ENCODE peak calls at places on chromosomes 3 and 15, in eight cellular contexts. B is WERI-Rb-1; Q is DMS 273 treated with DMSO at 0.1 percent for 48 hours; P is retinal pigment epithelial cell; O is GM10248; R is WTC11; S is Right ventricle myocardium superior; N is CD8-positive, alpha-beta memory T cell. K is an unnamed sample.

GRCh38 chr15:34708422-34708821 is 46.4 kb downstream of the GJD2 start:
- DNase-seq in P (peak), N (no peak), B (peak), O (peak), Q (no peak), R (no peak), S (no peak), K (no peak)

GRCh38 chr3:120425877-120426276 is 24.9 kb downstream of the FSTL1 start:
- DNase-seq in P (peak), B (no peak), N (no peak), S (no peak), O (no peak), Q (no peak), R (no peak), K (no peak)

GRCh38 chr3:189981668-189982067 is 139.0 kb downstream of the P3H2 start:
- DNase-seq in O (no peak), N (no peak), P (peak), R (no peak), B (no peak), Q (no peak), S (no peak), K (no peak)

GRCh38 chr3:150127011-150127490 is 156.4 kb upstream of the PFN2 start:
- DNase-seq in P (no peak), O (no peak), Q (no peak), S (no peak), N (no peak), B (no peak), R (no peak), K (no peak)

GRCh38 chr3:67509471-67510075 is 144.8 kb downstream of the SUCLG2 start:
- DNase-seq in P (no peak), R (no peak), S (no peak), O (no peak), Q (no peak), B (no peak), N (no peak), K (no peak)

GRCh38 chr3:173548261-173548660 is 150.7 kb downstream of the NLGN1 start:
- DNase-seq in B (no peak), Q (no peak), P (no peak), R (no peak), N (no peak), S (no peak), O (no peak), K (no peak)

GRCh38 chr15:85503151-85503797 is 122.9 kb downstream of the AKAP13 start:
- DNase-seq in B (no peak), P (no peak), N (no peak), O (no peak), R (no peak), Q (no peak), S (no peak), K (no peak)

GRCh38 chr3:21654241-21654640 is 96.8 kb downstream of the ZNF385D start:
- DNase-seq in Q (no peak), S (no peak), B (no peak), P (no peak), R (no peak), N (no peak), O (no peak), K (no peak)

GRCh38 chr3:48399387-48400172 is 27.6 kb downstream of the FBXW12 start:
- DNase-seq in B (peak), Q (no peak), S (no peak), N (no peak), R (no peak), O (no peak), P (no peak), K (no peak)

GRCh38 chr15:40054746-40055575 is 16.0 kb upstream of the SRP14 start:
- DNase-seq in P (no peak), N (no peak), B (no peak), S (no peak), Q (no peak), R (no peak), O (peak), K (peak)

GRCh38 chr15:71191296-71191695 is 76.0 kb downstream of the THSD4 start:
- DNase-seq in Q (no peak), O (no peak), S (no peak), P (no peak), B (no peak), R (no peak), N (no peak), K (no peak)

GRCh38 chr3:23071758-23072157 is 131.4 kb upstream of the UBE2E2 start:
- DNase-seq in B (no peak), Q (no peak), S (no peak), P (no peak), N (no peak), R (no peak), O (peak), K (no peak)

GRCh38 chr3:15637131-15637951 is 35.8 kb downstream of the BTD start:
- DNase-seq in P (no peak), B (no peak), N (no peak), R (no peak), S (no peak), Q (no peak), O (no peak), K (no peak)

GRCh38 chr3:159032311-159032710 is 230.5 kb downstream of the MFSD1 start:
- DNase-seq in P (no peak), Q (no peak), R (no peak), N (no peak), S (no peak), O (no peak), B (no peak), K (no peak)

GRCh38 chr15:88636039-88636438 is 2.8 kb upstream of the ISG20 start:
- DNase-seq in N (peak), R (no peak), B (no peak), S (no peak), O (no peak), P (no peak), Q (no peak), K (peak)

GRCh38 chr3:132593950-132594328 is 3.1 kb upstream of the ACKR4 start:
- DNase-seq in R (no peak), S (no peak), N (no peak), O (no peak), Q (no peak), B (no peak), P (no peak), K (no peak)

GRCh38 chr3:111690242-111690641 is 95.1 kb upstream of the ZBED2 start:
- DNase-seq in O (peak), Q (no peak), N (no peak), S (no peak), B (no peak), P (no peak), R (no peak), K (peak)

GRCh38 chr3:112097378-112097777 is 11.2 kb downstream of the C3orf52 start:
- DNase-seq in P (peak), R (no peak), S (no peak), O (no peak), Q (peak), B (no peak), N (no peak), K (peak)

GRCh38 chr3:30548605-30549004 is 57.8 kb upstream of the TGFBR2 start:
- DNase-seq in Q (no peak), S (no peak), P (no peak), N (no peak), O (no peak), R (peak), B (no peak), K (no peak)

GRCh38 chr15:34699968-34700640 is 54.7 kb downstream of the GJD2 start:
- DNase-seq in P (no peak), N (no peak), S (no peak), O (no peak), B (no peak), Q (no peak), R (no peak), K (no peak)

GRCh38 chr3:155426524-155427230 is 133.2 kb upstream of the STRIT1 start:
- DNase-seq in N (no peak), R (no peak), O (no peak), B (no peak), S (no peak), Q (no peak), P (no peak), K (peak)

GRCh38 chr15:84835661-84836384 is 18.7 kb downstream of the ALPK3 start:
- DNase-seq in O (no peak), N (no peak), Q (no peak), B (no peak), R (no peak), P (no peak), S (no peak), K (no peak)

GRCh38 chr15:74399511-74400312 is 32.3 kb upstream of the CYP11A1 start:
- DNase-seq in Q (no peak), S (no peak), R (no peak), N (peak), O (no peak), P (no peak), B (no peak), K (no peak)

GRCh38 chr15:100691321-100691720 is 88.9 kb downstream of the ASB7 start:
- DNase-seq in B (no peak), O (no peak), R (no peak), Q (no peak), S (no peak), P (no peak), N (no peak), K (no peak)

GRCh38 chr15:29651476-29652072 is 170.7 kb downstream of the TJP1 start:
- DNase-seq in N (no peak), B (no peak), O (no peak), P (no peak), R (peak), Q (no peak), S (no peak), K (no peak)

GRCh38 chr3:154642066-154642619 is 212.2 kb upstream of the GPR149 start:
- DNase-seq in R (no peak), N (no peak), O (no peak), S (no peak), B (no peak), P (no peak), Q (no peak), K (no peak)

GRCh38 chr15:35557544-35557943 is 11.6 kb upstream of the DPH6 start:
- DNase-seq in P (no peak), N (no peak), Q (no peak), B (no peak), S (no peak), R (no peak), O (no peak), K (no peak)

GRCh38 chr3:70726096-70726745 is 413.8 kb upstream of the MDFIC2 start:
- DNase-seq in P (peak), Q (no peak), O (no peak), R (no peak), B (no peak), N (no peak), S (no peak), K (no peak)

GRCh38 chr3:45688194-45688881 is 858 bp upstream of the SACM1L start:
- DNase-seq in R (peak), Q (peak), P (no peak), N (peak), S (peak), B (peak), O (peak), K (peak)

GRCh38 chr3:45730409-45731154 is 41.4 kb downstream of the SACM1L start:
- DNase-seq in N (no peak), R (no peak), O (peak), B (no peak), S (no peak), P (no peak), Q (no peak), K (no peak)

GRCh38 chr3:140167600-140168281 is 232.8 kb downstream of the CLSTN2 start:
- DNase-seq in Q (no peak), B (no peak), O (no peak), S (no peak), N (no peak), R (no peak), P (no peak), K (no peak)

GRCh38 chr3:25513642-25514266 is 85.7 kb downstream of the RARB start:
- DNase-seq in S (no peak), O (no peak), N (no peak), Q (no peak), P (no peak), R (no peak), B (no peak), K (no peak)

K was measured in islet precursor cell.